ENCODE peak calls at places on chromosome 7, in six cellular contexts. A is fibroblast of pulmonary artery; Y is left ventricle myocardium superior; P is activated naive CD4-positive, alpha-beta T cell; F is anterior cingulate cortex; D is HS-27A. W is an unnamed sample.
A peak's percentile ranks its signal among the peaks of the same experiment; 100 is the strongest.

GRCh38 chr7:46603296-46603701 is 682.2 kb upstream of the IGFBP3 start:
- DNase-seq in D (no peak), P (no peak), A (no peak), F (no peak), Y (peak; percentile 37), W (no peak)

GRCh38 chr7:112161253-112162160 is 44.7 kb downstream of the DOCK4 start:
- DNase-seq in P (no peak), Y (no peak), F (no peak), A (peak; percentile 18), D (no peak), W (no peak)

GRCh38 chr7:151383638-151384351 is 26.0 kb downstream of the WDR86 start:
- DNase-seq in Y (peak; percentile 20), A (no peak), F (no peak), D (no peak), P (no peak), W (no peak)

GRCh38 chr7:155377837-155378579 is 79.9 kb upstream of the EN2 start:
- DNase-seq in F (no peak), D (no peak), A (peak; percentile 31), Y (peak; percentile 45), P (no peak), W (no peak)

GRCh38 chr7:132607656-132608055 is 31.4 kb upstream of the PLXNA4 start:
- DNase-seq in F (no peak), D (no peak), A (no peak), P (no peak), Y (no peak), W (no peak)

GRCh38 chr7:69845721-69846495 is 247.6 kb downstream of the AUTS2 start:
- DNase-seq in A (no peak), P (no peak), Y (no peak), D (no peak), F (no peak), W (no peak)

GRCh38 chr7:159094030-159094740 is 50.5 kb downstream of the VIPR2 start:
- DNase-seq in P (no peak), D (no peak), A (no peak), F (no peak), Y (no peak), W (no peak)

GRCh38 chr7:51774178-51774577 is 457.6 kb upstream of the COBL start:
- DNase-seq in P (no peak), Y (no peak), D (no peak), A (no peak), F (no peak), W (no peak)

GRCh38 chr7:17038160-17038782 is 156.5 kb upstream of the AGR3 start:
- DNase-seq in Y (no peak), D (no peak), F (no peak), A (no peak), P (no peak), W (no peak)

GRCh38 chr7:106138776-106139175 is 26.7 kb upstream of the SYPL1 start:
- DNase-seq in P (no peak), A (no peak), F (no peak), Y (no peak), D (no peak), W (no peak)

GRCh38 chr7:22200238-22200637 is 156.7 kb downstream of the RAPGEF5 start:
- DNase-seq in D (no peak), Y (no peak), A (no peak), F (no peak), P (no peak), W (no peak)

GRCh38 chr7:43650457-43651052 is 67.6 kb downstream of the STK17A start:
- DNase-seq in A (peak; percentile 69), D (peak; percentile 29), Y (no peak), F (no peak), P (no peak), W (no peak)

GRCh38 chr7:2120251-2120660 is 112.5 kb downstream of the MAD1L1 start:
- DNase-seq in F (no peak), P (peak; percentile 48), Y (no peak), A (no peak), D (no peak), W (no peak)

GRCh38 chr7:154862153-154862791 is 140.7 kb downstream of the PAXIP1 start:
- DNase-seq in P (no peak), F (no peak), D (no peak), A (no peak), Y (no peak), W (no peak)

GRCh38 chr7:120554960-120555571 is 282.1 kb downstream of the KCND2 start:
- DNase-seq in F (peak; percentile 1), A (peak; percentile 72), Y (no peak), D (peak; percentile 14), P (no peak), W (peak; percentile 9)

GRCh38 chr7:44050915-44051560 is 6.5 kb downstream of the DBNL start:
- DNase-seq in F (no peak), D (no peak), P (no peak), Y (no peak), A (no peak), W (no peak)

GRCh38 chr7:35875292-35875691 is 74.4 kb downstream of the SEPTIN7 start:
- DNase-seq in A (peak; percentile 59), D (no peak), F (no peak), Y (no peak), P (no peak), W (no peak)

GRCh38 chr7:40921589-40922315 is 781.1 kb downstream of the INHBA start:
- DNase-seq in Y (no peak), A (no peak), D (no peak), P (no peak), F (no peak), W (no peak)

GRCh38 chr7:80588591-80588990 is 49.9 kb upstream of the CD36 start:
- DNase-seq in Y (no peak), P (no peak), F (no peak), D (no peak), A (peak; percentile 10), W (no peak)

GRCh38 chr7:93006480-93007095 is 111.2 kb downstream of the SAMD9 start:
- DNase-seq in F (no peak), A (no peak), P (no peak), D (no peak), Y (no peak), W (no peak)

GRCh38 chr7:46786221-46786951 is 795.5 kb downstream of the TNS3 start:
- DNase-seq in F (no peak), P (no peak), D (no peak), A (no peak), Y (no peak), W (no peak)

GRCh38 chr7:136894789-136895188 is 26.3 kb downstream of the CHRM2 start:
- DNase-seq in A (no peak), D (no peak), F (no peak), Y (no peak), P (no peak), W (no peak)

GRCh38 chr7:47474937-47475879 is 106.7 kb downstream of the TNS3 start:
- DNase-seq in A (peak; percentile 95), F (no peak), Y (peak; percentile 90), D (peak; percentile 76), P (no peak), W (peak; percentile 94)

GRCh38 chr7:5758286-5758685 is 23.2 kb downstream of the RNF216 start:
- DNase-seq in F (no peak), P (no peak), Y (no peak), D (no peak), A (no peak), W (no peak)

W was measured in HS-5.